ENCODE peak calls at places on chromosomes 4 and X, in seven cellular contexts. A is K562, E is HCT116, M is SK-N-SH, G is HepG2, Z is GM12878, C is H1. U is an unnamed sample.

GRCh38 chr4:133316874-133317273 is 167.8 kb downstream of the PCDH10 start:
- DNase-seq in M (no peak), E (no peak), C (no peak), Z (no peak), A (no peak), G (no peak), U (no peak)

GRCh38 chr4:162981823-162982222 is 184.9 kb downstream of the NAF1 start:
- DNase-seq in G (no peak), M (no peak), E (no peak), Z (no peak), C (no peak), A (no peak), U (no peak)

GRCh38 chrX:123803331-123803983 is 56.4 kb upstream of the XIAP start:
- DNase-seq in E (peak), G (peak), C (no peak), Z (no peak), A (peak), M (peak), U (no peak)

GRCh38 chrX:29257516-29257915 is 670.3 kb downstream of the IL1RAPL1 start:
- DNase-seq in M (no peak), A (no peak), C (no peak), E (no peak), G (no peak), Z (no peak), U (no peak)

GRCh38 chr4:162241857-162242256 is 78.1 kb upstream of the FSTL5 start:
- DNase-seq in Z (no peak), M (no peak), G (peak), E (no peak), A (no peak), C (no peak), U (no peak)

GRCh38 chrX:151852294-151852693 is 60.4 kb upstream of the MAGEA4 start:
- DNase-seq in A (peak), C (no peak), G (no peak), M (no peak), Z (no peak), E (no peak), U (no peak)

GRCh38 chr4:128287159-128287870 is at the start of gene PGRMC2:
- DNase-seq in E (no peak), A (peak), C (no peak), G (no peak), M (peak), Z (no peak), U (no peak)

GRCh38 chrX:14916017-14916674 is 42.9 kb downstream of the MOSPD2 start:
- DNase-seq in G (no peak), E (no peak), M (no peak), A (no peak), Z (no peak), C (no peak), U (no peak)

GRCh38 chr4:64895031-64895430 is 485.8 kb upstream of the TECRL start:
- DNase-seq in C (no peak), A (no peak), E (no peak), M (no peak), Z (no peak), G (no peak), U (no peak)

GRCh38 chrX:40098264-40099045 is 697 bp upstream of the BCOR start:
- DNase-seq in G (no peak), M (peak), A (no peak), Z (no peak), E (no peak), C (no peak), U (peak)

GRCh38 chrX:29935455-29935854 is 279.9 kb upstream of the MAGEB2 start:
- DNase-seq in E (no peak), M (no peak), C (no peak), G (no peak), Z (no peak), A (no peak), U (no peak)

GRCh38 chr4:140095694-140096482 is 58.1 kb downstream of the MAML3 start:
- DNase-seq in G (no peak), Z (no peak), M (peak), E (peak), A (no peak), C (no peak), U (peak)

GRCh38 chrX:1062351-1062750 is 150.1 kb downstream of the CRLF2 start:
- DNase-seq in G (no peak), E (no peak), Z (no peak), C (no peak), M (no peak), A (no peak), U (no peak)

GRCh38 chr4:147616849-147617172 is 386 bp upstream of the TMEM184C start:
- DNase-seq in C (no peak), E (no peak), Z (no peak), M (no peak), A (no peak), G (no peak), U (no peak)

GRCh38 chrX:28802625-28803024 is 215.4 kb downstream of the IL1RAPL1 start:
- DNase-seq in A (no peak), Z (no peak), C (no peak), E (no peak), G (no peak), M (no peak), U (no peak)

GRCh38 chrX:153409414-153410101 is 1.7 kb upstream of the ZFP92 start:
- DNase-seq in G (peak), A (no peak), Z (no peak), E (no peak), C (no peak), M (no peak), U (no peak)

GRCh38 chr4:83436680-83437079 is 18.9 kb downstream of the HELQ start:
- DNase-seq in G (no peak), Z (no peak), E (no peak), M (no peak), C (no peak), A (no peak), U (no peak)
- TF ChIP-seq JUND in G (no peak), Z (no peak), E (no peak), M (no peak), C (no peak), A (no peak), U (no peak)

GRCh38 chr4:120517966-120518365 is 404.6 kb downstream of the PRDM5 start:
- DNase-seq in M (peak), Z (peak), G (peak), E (peak), C (no peak), A (no peak), U (no peak)
- TF ChIP-seq JUND in M (peak), Z (no peak), G (no peak), E (no peak), C (no peak), A (no peak), U (no peak)

GRCh38 chr4:189507060-189507459 is 433.6 kb upstream of the FRG1 start:
- DNase-seq in E (no peak), C (no peak), M (no peak), A (no peak), Z (no peak), G (no peak), U (no peak)
- TF ChIP-seq JUND in E (no peak), C (no peak), M (no peak), A (no peak), Z (no peak), G (no peak), U (no peak)

DNA sequence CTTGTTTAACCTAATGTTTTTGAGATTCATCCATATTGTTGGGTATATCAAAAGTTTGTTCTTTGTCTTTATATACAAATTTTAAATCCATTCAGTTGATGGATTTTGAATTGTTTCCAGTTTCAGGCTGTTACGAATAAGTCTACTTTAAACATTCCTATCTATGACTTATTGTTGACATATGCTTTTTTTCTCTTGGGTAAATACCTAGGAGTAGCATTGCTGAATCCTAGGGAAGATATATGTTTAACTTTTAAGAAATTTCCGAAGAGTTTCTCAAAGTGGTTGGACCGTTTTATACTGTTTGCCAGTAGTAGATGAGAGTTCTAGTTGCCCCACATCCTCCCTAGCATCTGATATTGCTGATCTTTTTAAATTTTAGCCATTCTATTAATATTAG is 60.9 kb upstream of the IL13RA1 start:
- DNase-seq in M (no peak), Z (no peak), C (no peak), G (peak), A (no peak), E (no peak), U (no peak)
- TF ChIP-seq JUND in M (no peak), Z (no peak), C (no peak), G (no peak), A (no peak), E (no peak), U (no peak)

DNA sequence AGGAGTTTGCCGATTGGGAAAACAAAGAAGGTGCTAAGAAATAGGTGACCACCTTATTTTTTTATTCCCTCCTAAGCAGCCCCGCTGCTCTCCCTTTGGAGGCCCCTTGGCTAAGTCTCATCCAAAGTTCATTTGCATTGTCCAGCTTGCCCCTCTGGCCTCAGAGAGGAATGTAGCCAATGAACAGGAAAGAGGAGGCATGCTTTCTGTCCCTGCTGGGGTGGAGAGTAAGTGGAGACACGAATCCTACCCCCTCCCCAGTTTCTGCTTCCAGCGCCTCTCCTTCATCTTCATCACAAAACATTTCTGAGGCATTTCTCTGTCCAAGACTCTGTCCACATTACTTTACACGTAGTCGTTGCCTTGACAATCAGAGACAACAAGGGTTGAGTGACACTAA is 38.7 kb downstream of the NLGN3 start:
- DNase-seq in E (no peak), A (no peak), M (no peak), C (no peak), Z (no peak), G (peak), U (no peak)
- TF ChIP-seq JUND in E (no peak), A (no peak), M (no peak), C (no peak), Z (no peak), G (no peak), U (no peak)

DNA sequence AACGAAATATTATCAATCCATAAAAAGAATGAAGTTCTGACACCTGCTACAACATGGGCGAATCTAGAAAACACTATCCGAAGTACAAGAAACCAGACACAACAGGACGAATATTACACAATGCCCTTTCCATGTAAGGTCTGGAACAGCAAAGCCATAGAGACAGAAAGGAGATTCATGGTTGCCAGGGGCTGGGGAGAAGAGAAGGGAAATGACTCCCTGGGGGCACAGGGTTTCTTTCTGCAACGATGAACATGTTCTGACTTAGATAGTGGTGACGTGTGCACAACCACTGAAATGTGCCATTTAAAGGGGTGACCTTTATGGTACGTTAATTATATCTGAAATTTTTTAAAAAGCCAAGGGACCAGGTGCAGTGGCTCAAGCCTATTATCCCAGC is 28.3 kb downstream of the GPR143 start:
- DNase-seq in C (no peak), E (no peak), G (no peak), M (no peak), Z (no peak), A (no peak), U (no peak)
- TF ChIP-seq JUND in C (no peak), E (no peak), G (no peak), M (no peak), Z (no peak), A (no peak), U (no peak)

GRCh38 chrX:136201601-136202000 is 49.6 kb downstream of the MAP7D3 start:
- DNase-seq in G (no peak), Z (no peak), E (no peak), M (no peak), A (no peak), C (no peak), U (no peak)

GRCh38 chrX:136199365-136199764 is 51.8 kb downstream of the MAP7D3 start:
- DNase-seq in C (no peak), E (no peak), M (no peak), Z (no peak), A (no peak), G (no peak), U (no peak)

GRCh38 chrX:136202889-136203288 is 48.3 kb downstream of the MAP7D3 start:
- DNase-seq in A (no peak), E (no peak), M (no peak), G (no peak), Z (no peak), C (no peak), U (peak)

GRCh38 chrX:136198678-136199243 is 51.4 kb downstream of the FHL1 start:
- DNase-seq in M (no peak), G (no peak), A (no peak), Z (no peak), C (no peak), E (no peak), U (no peak)

DNA sequence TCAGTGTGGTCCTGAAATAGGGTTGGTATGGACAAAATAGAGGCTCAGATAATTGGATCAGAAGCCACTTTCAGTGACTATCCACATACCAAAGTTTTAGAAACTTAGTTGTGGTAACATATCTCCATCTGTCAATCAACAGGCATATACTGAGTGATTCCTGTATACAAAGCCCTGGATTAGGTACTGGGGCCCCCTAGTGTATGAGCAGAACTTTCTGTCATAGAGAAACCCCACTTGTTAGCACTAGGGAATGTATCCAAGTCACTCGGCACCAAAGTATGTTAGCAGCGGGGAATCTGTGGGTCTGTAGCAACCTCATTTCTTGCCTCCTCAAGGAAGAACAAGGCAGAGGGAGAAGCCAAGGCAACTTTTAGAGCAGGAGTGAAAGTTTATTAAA is 50.7 kb downstream of the MAP7D3 start:
- DNase-seq in E (no peak), C (no peak), G (no peak), A (peak), Z (no peak), M (no peak), U (peak)
- TF ChIP-seq JUND in E (no peak), C (no peak), G (no peak), A (no peak), Z (no peak), M (no peak), U (no peak)

U was measured in T47D.